ENCODE peak calls at places on chromosome 4, in five cellular contexts. E, G, P, U and K are unnamed samples.

GRCh38 chr4:172225457-172225856 is 412.3 kb downstream of the GALNTL6 start:
- DNase-seq in E (no peak), U (no peak), G (no peak), P (no peak), K (no peak)

GRCh38 chr4:169823685-169824084 is 65.9 kb upstream of the HPF1 start:
- DNase-seq in E (peak; percentile 35), U (peak; percentile 36), G (peak; percentile 87), P (no peak), K (no peak)

GRCh38 chr4:140858897-140859296 is 102.7 kb upstream of the TBC1D9 start:
- DNase-seq in E (no peak), G (no peak), P (no peak), U (no peak), K (no peak)

GRCh38 chr4:67288964-67289363 is 256.3 kb downstream of the CENPC start:
- DNase-seq in U (no peak), E (no peak), P (no peak), G (peak; percentile 49), K (no peak)

GRCh38 chr4:998096-998691 is 5.0 kb upstream of the SLC26A1 start:
- DNase-seq in U (no peak), E (no peak), G (no peak), P (no peak), K (no peak)

GRCh38 chr4:16377887-16378286 is 151.6 kb upstream of the TAPT1 start:
- DNase-seq in E (no peak), P (no peak), G (no peak), U (no peak), K (no peak)

GRCh38 chr4:147332101-147332500 is 148.8 kb upstream of the EDNRA start:
- DNase-seq in G (no peak), U (no peak), E (no peak), P (no peak), K (no peak)

GRCh38 chr4:85127653-85128052 is 161.2 kb upstream of the WDFY3 start:
- DNase-seq in P (no peak), E (peak; percentile 45), G (peak; percentile 36), U (peak; percentile 24), K (no peak)

GRCh38 chr4:108165601-108166000 is 3.1 kb downstream of the LEF1 start:
- DNase-seq in P (no peak), U (no peak), G (no peak), E (no peak), K (no peak)

GRCh38 chr4:97395980-97396562 is 747.2 kb downstream of the STPG2 start:
- DNase-seq in U (no peak), E (no peak), P (no peak), G (no peak), K (no peak)

GRCh38 chr4:75118739-75119138 is 185.8 kb downstream of the PARM1 start:
- DNase-seq in G (no peak), P (no peak), U (no peak), E (no peak), K (no peak)
- TF ChIP-seq CTCF in G (no peak), P (no peak), U (no peak), E (no peak), K (no peak)

GRCh38 chr4:113146876-113147358 is 97.5 kb downstream of the ANK2 start:
- DNase-seq in U (peak; percentile 20), P (no peak), G (peak; percentile 12), E (peak; percentile 15), K (no peak)
- H3K4me3 ChIP-seq in U (peak overlapping the region; percentile 36), P (peak overlapping the region; percentile 66), G (no peak overlapping the region), E (peak overlapping the region; percentile 29), K (peak overlapping the region; percentile 74)

GRCh38 chr4:185838514-185839203 is 26.7 kb upstream of the SORBS2 start:
- DNase-seq in G (no peak), P (no peak), U (no peak), E (no peak), K (no peak)

GRCh38 chr4:185839204-185839712 is 27.3 kb upstream of the SORBS2 start:
- DNase-seq in P (no peak), G (peak; percentile 83), E (peak; percentile 23), U (peak; percentile 78), K (peak; percentile 38)

GRCh38 chr4:185840953-185841352 is 29.0 kb upstream of the SORBS2 start:
- DNase-seq in G (no peak), E (no peak), P (no peak), U (no peak), K (no peak)

GRCh38 chr4:185840201-185840600 is 28.2 kb upstream of the SORBS2 start:
- DNase-seq in G (no peak), E (no peak), P (no peak), U (no peak), K (no peak)

DNA sequence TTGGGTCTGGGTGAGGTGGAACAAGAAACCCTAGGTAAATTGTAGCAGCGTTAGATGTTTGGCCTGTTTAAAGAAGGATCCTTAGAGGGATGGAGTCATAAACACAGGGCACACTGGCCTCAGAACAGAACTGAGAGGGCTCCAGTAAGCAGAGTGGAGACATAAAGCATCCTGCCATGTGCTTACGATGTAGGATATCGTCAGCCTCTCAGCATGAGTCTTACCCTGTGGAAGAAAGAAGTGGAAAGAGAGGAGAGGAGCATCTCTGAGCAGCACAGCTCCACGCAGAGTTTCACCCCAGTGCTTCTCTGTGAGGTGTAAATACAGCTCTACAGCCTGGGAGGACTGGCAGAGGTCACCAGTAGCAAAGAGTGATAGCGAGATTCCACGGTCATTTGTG is 27.8 kb upstream of the SORBS2 start:
- DNase-seq in U (no peak), G (peak; percentile 53), P (no peak), E (no peak), K (no peak)
- H3K27ac ChIP-seq in U (peak overlapping the region; percentile 56), G (peak overlapping the region; percentile 86), P (peak overlapping the region; percentile 83), E (no peak overlapping the region), K (peak overlapping the region; percentile 81)

GRCh38 chr4:6198768-6199343 is 1.5 kb downstream of the JAKMIP1 start:
- DNase-seq in U (peak; percentile 19), P (peak; percentile 49), G (no peak), E (no peak), K (no peak)
- TF ChIP-seq CTCF in U (no peak), P (no peak), G (no peak), E (no peak), K (no peak)